ENCODE peak calls at places on chromosomes 5 and 9, in ten cellular contexts. R is tibial artery; Y is kidney; U is right lobe of liver; C is heart left ventricle; L is pancreas; I is HepG2; P is lower lobe of right lung; G is CD8-positive, alpha-beta T cell; A is HFF-Myc. Q is an unnamed sample.

GRCh38 chr9:97525451-97525850 is 24.0 kb downstream of the TMOD1 start:
- DNase-seq in R (no peak), Y (no peak), U (no peak), C (no peak), L (no peak), I (no peak), P (no peak), G (no peak), A (peak), Q (no peak)

GRCh38 chr9:70403166-70403565 is 11.3 kb downstream of the KLF9 start:
- DNase-seq in R (no peak), Y (no peak), U (no peak), C (no peak), L (no peak), I (no peak), P (no peak), G (no peak), A (no peak), Q (no peak)

GRCh38 chr5:40198736-40199135 is 481.0 kb upstream of the PTGER4 start:
- DNase-seq in R (no peak), Y (no peak), U (no peak), C (no peak), L (no peak), I (no peak), P (no peak), G (no peak), A (no peak), Q (no peak)

GRCh38 chr9:107942870-107943269 is 453.3 kb upstream of the KLF4 start:
- DNase-seq in R (no peak), Y (no peak), U (no peak), C (no peak), L (no peak), I (no peak), P (no peak), G (no peak), A (no peak), Q (no peak)

GRCh38 chr9:79220246-79220645 is 351.5 kb upstream of the TLE4 start:
- DNase-seq in R (no peak), Y (no peak), U (no peak), C (no peak), L (no peak), I (no peak), P (no peak), G (no peak), A (no peak), Q (no peak)

GRCh38 chr5:80569961-80570786 is at the start of gene ANKRD34B:
- DNase-seq in R (no peak), Y (peak), U (peak), C (no peak), L (no peak), I (no peak), P (peak), G (no peak), A (no peak), Q (no peak)

GRCh38 chr9:31671011-31671410 is 713.4 kb upstream of the ACO1 start:
- DNase-seq in R (no peak), Y (no peak), U (no peak), C (no peak), L (no peak), I (no peak), P (no peak), G (no peak), A (no peak), Q (no peak)

GRCh38 chr5:66742083-66742895 is 146.1 kb downstream of the MAST4 start:
- DNase-seq in R (no peak), Y (no peak), U (no peak), C (peak), L (peak), I (peak), P (peak), G (no peak), A (no peak), Q (peak)

GRCh38 chr9:127344373-127344995 is 52.5 kb upstream of the SLC2A8 start:
- DNase-seq in R (no peak), Y (no peak), U (no peak), C (no peak), L (no peak), I (no peak), P (no peak), G (no peak), A (no peak), Q (no peak)

GRCh38 chr9:17580119-17580518 is 1.3 kb downstream of the SH3GL2 start:
- DNase-seq in R (no peak), Y (no peak), U (no peak), C (no peak), L (no peak), I (no peak), P (no peak), G (no peak), A (no peak), Q (no peak)

GRCh38 chr9:17578911-17579793 is at the start of gene SH3GL2:
- DNase-seq in R (no peak), Y (peak), U (peak), C (peak), L (peak), I (no peak), P (peak), G (no peak), A (no peak), Q (peak)

GRCh38 chr9:17574342-17574741 is 4.5 kb upstream of the SH3GL2 start:
- DNase-seq in R (no peak), Y (no peak), U (no peak), C (no peak), L (no peak), I (no peak), P (no peak), G (no peak), A (no peak), Q (no peak)

GRCh38 chr9:17578577-17578910 is 322 bp upstream of the SH3GL2 start:
- DNase-seq in R (no peak), Y (no peak), U (no peak), C (no peak), L (no peak), I (no peak), P (no peak), G (no peak), A (no peak), Q (no peak)
- H3K4me3 ChIP-seq in R (peak), Y (peak), U (peak), C (peak), L (peak), I (no peak), P (peak), G (no peak), A (peak), Q (peak)

DNA sequence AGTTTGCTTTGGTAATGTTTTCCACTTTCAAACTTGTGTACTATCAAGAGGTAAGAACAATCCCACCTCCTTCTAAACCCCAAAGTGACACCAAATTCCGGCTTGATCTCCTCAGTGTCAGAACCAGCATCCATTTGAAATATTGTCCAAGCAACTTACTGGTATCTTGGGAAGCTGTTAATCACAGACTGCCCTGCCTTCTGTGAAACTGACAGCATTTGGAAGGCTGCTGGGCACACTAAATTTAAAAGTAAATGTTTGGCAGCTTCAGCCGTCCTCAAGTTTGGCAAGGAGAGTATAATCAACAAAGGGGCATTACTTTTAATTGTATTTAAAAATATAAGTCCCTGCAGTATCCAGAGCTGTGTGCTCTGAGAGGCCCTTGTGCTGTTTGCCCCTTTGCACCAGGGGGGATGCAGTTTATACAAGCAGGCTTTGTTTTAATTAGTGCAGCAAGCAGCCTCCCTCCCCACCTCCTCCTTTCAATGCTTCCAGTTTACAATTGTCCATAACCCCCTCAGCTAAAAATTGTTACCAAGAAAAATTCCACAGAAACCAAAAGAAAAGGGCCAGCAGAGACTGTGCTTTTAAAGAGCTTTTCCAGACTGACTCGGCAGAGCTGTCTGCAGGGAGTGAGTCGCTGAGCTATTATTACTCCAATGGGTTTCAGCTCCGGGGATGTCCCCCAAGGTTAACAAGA is 328.4 kb upstream of the MPDZ start:
- DNase-seq in R (no peak), Y (no peak), U (no peak), C (peak), L (no peak), I (no peak), P (no peak), G (no peak), A (no peak), Q (no peak)
- H3K4me3 ChIP-seq in R (peak), Y (no peak), U (no peak), C (peak), L (no peak), I (no peak), P (no peak), G (no peak), A (no peak), Q (peak)

DNA sequence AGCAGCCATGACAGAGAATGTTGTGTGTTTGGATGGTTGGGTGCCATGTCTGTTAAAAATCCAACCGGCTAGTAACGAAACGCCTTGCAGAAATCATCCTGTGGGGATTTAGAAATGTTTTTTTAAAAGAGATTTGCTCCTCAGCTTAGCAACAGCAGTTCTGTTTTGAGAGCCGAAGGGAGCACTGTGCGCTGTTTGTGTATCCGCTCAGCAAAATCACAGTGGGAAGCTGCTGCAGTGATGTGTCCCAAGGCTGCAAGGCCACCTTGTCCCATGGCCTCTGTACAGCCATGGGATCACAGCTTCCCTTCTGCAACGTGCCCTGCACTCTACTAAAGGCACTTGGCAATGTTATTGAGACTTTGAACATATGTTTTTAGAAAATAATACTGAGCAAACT is 40.9 kb downstream of the TRIO start:
- DNase-seq in R (no peak), Y (no peak), U (no peak), C (no peak), L (no peak), I (no peak), P (no peak), G (no peak), A (no peak), Q (no peak)
- H3K4me3 ChIP-seq in R (peak), Y (no peak), U (no peak), C (no peak), L (no peak), I (no peak), P (no peak), G (no peak), A (no peak), Q (no peak)

DNA sequence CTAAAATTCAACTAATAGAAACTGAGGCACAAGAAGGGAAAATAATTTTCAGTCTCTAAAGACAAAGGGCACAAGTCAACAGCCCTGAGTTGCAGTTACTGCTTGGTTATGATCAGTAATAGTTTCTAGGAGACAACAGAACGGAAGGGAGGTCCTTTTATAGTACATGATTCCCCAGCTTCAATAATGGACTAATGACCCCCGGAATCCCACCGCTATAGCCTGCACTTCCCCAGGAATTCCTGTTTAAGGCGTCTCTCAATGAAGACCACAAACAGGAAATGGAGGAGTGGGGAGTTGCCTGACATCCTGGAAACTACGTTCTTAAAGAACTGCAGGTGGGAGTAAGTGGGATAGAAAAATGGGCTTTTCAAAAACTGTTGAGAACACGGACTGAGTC is 60.6 kb downstream of the DIAPH1 start:
- DNase-seq in R (no peak), Y (no peak), U (no peak), C (peak), L (no peak), I (no peak), P (no peak), G (no peak), A (no peak), Q (no peak)
- H3K4me3 ChIP-seq in R (no peak), Y (no peak), U (peak), C (no peak), L (no peak), I (no peak), P (no peak), G (no peak), A (no peak), Q (peak)

Q was measured in dorsolateral prefrontal cortex.